ENCODE peak calls at places on chromosomes 13 and 19, in eight cellular contexts. One of them, this sample, is unnamed.
A peak's percentile ranks its signal among the peaks of the same experiment; 100 is the strongest.

GRCh38 chr19:13208131-13208963 is 58.1 kb downstream of the IER2 start:
- DNase-seq in SK-N-SH: no peak
- DNase-seq in A549: no peak
- DNase-seq in sigmoid colon: peak; percentile 72
- DNase-seq in stomach: peak; percentile 33
- DNase-seq in suprapubic skin: peak; percentile 70
- DNase-seq in upper lobe of left lung: peak; percentile 87
- DNase-seq in GM12878: peak; percentile 77
- DNase-seq in this sample: peak; percentile 35

GRCh38 chr13:37640499-37640898 is 41.9 kb upstream of the POSTN start:
- DNase-seq in SK-N-SH: no peak
- DNase-seq in A549: peak; percentile 4
- DNase-seq in sigmoid colon: no peak
- DNase-seq in stomach: no peak
- DNase-seq in suprapubic skin: no peak
- DNase-seq in upper lobe of left lung: no peak
- DNase-seq in GM12878: no peak
- DNase-seq in this sample: no peak

GRCh38 chr13:102392810-102393209 is 9.0 kb downstream of the FGF14 start:
- DNase-seq in SK-N-SH: no peak
- DNase-seq in A549: no peak
- DNase-seq in sigmoid colon: no peak
- DNase-seq in stomach: no peak
- DNase-seq in suprapubic skin: no peak
- DNase-seq in upper lobe of left lung: no peak
- DNase-seq in GM12878: no peak
- DNase-seq in this sample: no peak

GRCh38 chr13:90448466-90449037 is 898.9 kb upstream of the MIR17HG start:
- DNase-seq in SK-N-SH: no peak
- DNase-seq in A549: no peak
- DNase-seq in sigmoid colon: no peak
- DNase-seq in stomach: no peak
- DNase-seq in suprapubic skin: no peak
- DNase-seq in upper lobe of left lung: no peak
- DNase-seq in GM12878: no peak
- DNase-seq in this sample: no peak

GRCh38 chr13:105817011-105817410 is 718.5 kb downstream of the EFNB2 start:
- DNase-seq in SK-N-SH: no peak
- DNase-seq in A549: no peak
- DNase-seq in sigmoid colon: no peak
- DNase-seq in stomach: no peak
- DNase-seq in suprapubic skin: no peak
- DNase-seq in upper lobe of left lung: no peak
- DNase-seq in GM12878: no peak
- DNase-seq in this sample: no peak

GRCh38 chr13:49399801-49400472 is 43.9 kb downstream of the CAB39L start:
- DNase-seq in SK-N-SH: no peak
- DNase-seq in A549: no peak
- DNase-seq in sigmoid colon: no peak
- DNase-seq in stomach: no peak
- DNase-seq in suprapubic skin: no peak
- DNase-seq in upper lobe of left lung: no peak
- DNase-seq in GM12878: no peak
- DNase-seq in this sample: no peak

GRCh38 chr13:110771194-110771593 is 57.7 kb downstream of the ING1 start:
- DNase-seq in SK-N-SH: no peak
- DNase-seq in A549: no peak
- DNase-seq in sigmoid colon: no peak
- DNase-seq in stomach: no peak
- DNase-seq in suprapubic skin: no peak
- DNase-seq in upper lobe of left lung: no peak
- DNase-seq in GM12878: no peak
- DNase-seq in this sample: no peak

GRCh38 chr19:2678043-2678671 is 24.3 kb downstream of the GNG7 start:
- DNase-seq in SK-N-SH: no peak
- DNase-seq in A549: no peak
- DNase-seq in sigmoid colon: no peak
- DNase-seq in stomach: no peak
- DNase-seq in suprapubic skin: no peak
- DNase-seq in upper lobe of left lung: no peak
- DNase-seq in GM12878: no peak
- DNase-seq in this sample: no peak

GRCh38 chr19:57641715-57642234 is 8.8 kb downstream of the ZNF211 start:
- DNase-seq in SK-N-SH: no peak
- DNase-seq in A549: no peak
- DNase-seq in sigmoid colon: no peak
- DNase-seq in stomach: no peak
- DNase-seq in suprapubic skin: no peak
- DNase-seq in upper lobe of left lung: no peak
- DNase-seq in GM12878: no peak
- DNase-seq in this sample: no peak

GRCh38 chr19:57643734-57644133 is 10.8 kb downstream of the ZNF211 start:
- DNase-seq in SK-N-SH: no peak
- DNase-seq in A549: no peak
- DNase-seq in sigmoid colon: no peak
- DNase-seq in stomach: no peak
- DNase-seq in suprapubic skin: no peak
- DNase-seq in upper lobe of left lung: no peak
- DNase-seq in GM12878: no peak
- DNase-seq in this sample: no peak

GRCh38 chr19:57637379-57637778 is 4.4 kb downstream of the ZNF211 start:
- DNase-seq in SK-N-SH: no peak
- DNase-seq in A549: no peak
- DNase-seq in sigmoid colon: no peak
- DNase-seq in stomach: no peak
- DNase-seq in suprapubic skin: no peak
- DNase-seq in upper lobe of left lung: no peak
- DNase-seq in GM12878: no peak
- DNase-seq in this sample: no peak

GRCh38 chr19:57648336-57649003 is 15.5 kb downstream of the ZNF211 start:
- DNase-seq in SK-N-SH: peak; percentile 23
- DNase-seq in A549: no peak
- DNase-seq in sigmoid colon: no peak
- DNase-seq in stomach: no peak
- DNase-seq in suprapubic skin: no peak
- DNase-seq in upper lobe of left lung: no peak
- DNase-seq in GM12878: no peak
- DNase-seq in this sample: no peak

DNA sequence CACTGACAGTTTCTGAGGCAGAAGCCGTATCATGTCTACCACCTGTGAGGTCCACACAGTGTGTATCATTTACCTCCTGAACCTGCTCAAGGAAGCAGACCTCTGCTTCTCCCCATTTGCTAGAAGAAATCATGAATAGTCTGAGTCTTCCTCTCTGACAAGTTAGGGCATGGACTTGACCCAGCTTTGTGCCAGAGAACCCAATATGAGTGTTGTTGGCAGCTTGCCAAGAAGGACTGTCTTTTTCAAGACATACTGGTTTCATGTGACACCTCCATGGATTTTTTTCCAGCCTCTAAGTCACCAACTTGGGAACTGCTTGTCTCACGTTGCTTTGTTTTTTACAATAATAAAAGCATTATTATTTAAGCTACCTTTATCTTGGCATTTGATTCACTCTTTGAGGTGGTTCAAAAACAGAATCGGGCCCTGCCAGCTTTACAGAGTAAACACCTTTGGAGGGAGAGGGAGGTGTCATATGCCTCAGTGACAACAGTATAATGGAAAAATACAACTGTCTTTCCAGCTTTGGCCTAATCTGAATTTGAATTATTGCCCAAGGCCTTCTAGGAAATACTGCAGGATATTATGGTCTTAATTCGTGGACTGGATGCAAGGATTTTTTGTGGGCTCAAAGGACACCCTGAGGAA is 9.6 kb downstream of the ZNF211 start:
- DNase-seq in SK-N-SH: no peak
- DNase-seq in A549: no peak
- DNase-seq in sigmoid colon: no peak
- DNase-seq in stomach: no peak
- DNase-seq in suprapubic skin: no peak
- DNase-seq in upper lobe of left lung: no peak
- DNase-seq in GM12878: no peak
- DNase-seq in this sample: no peak
- H3K9me3 ChIP-seq in SK-N-SH: peaks cover 28% of the 10 kb centered on the region
- H3K9me3 ChIP-seq in A549: peaks cover 95% of the 10 kb centered on the region
- H3K9me3 ChIP-seq in sigmoid colon: peaks cover 38% of the 10 kb centered on the region
- H3K9me3 ChIP-seq in stomach: peaks cover 98% of the 10 kb centered on the region
- H3K9me3 ChIP-seq in suprapubic skin: peaks cover 25% of the 10 kb centered on the region
- H3K9me3 ChIP-seq in upper lobe of left lung: peaks cover 64% of the 10 kb centered on the region
- H3K9me3 ChIP-seq in GM12878: peaks cover 30% of the 10 kb centered on the region
- H3K9me3 ChIP-seq in this sample: peaks cover 14% of the 10 kb centered on the region

DNA sequence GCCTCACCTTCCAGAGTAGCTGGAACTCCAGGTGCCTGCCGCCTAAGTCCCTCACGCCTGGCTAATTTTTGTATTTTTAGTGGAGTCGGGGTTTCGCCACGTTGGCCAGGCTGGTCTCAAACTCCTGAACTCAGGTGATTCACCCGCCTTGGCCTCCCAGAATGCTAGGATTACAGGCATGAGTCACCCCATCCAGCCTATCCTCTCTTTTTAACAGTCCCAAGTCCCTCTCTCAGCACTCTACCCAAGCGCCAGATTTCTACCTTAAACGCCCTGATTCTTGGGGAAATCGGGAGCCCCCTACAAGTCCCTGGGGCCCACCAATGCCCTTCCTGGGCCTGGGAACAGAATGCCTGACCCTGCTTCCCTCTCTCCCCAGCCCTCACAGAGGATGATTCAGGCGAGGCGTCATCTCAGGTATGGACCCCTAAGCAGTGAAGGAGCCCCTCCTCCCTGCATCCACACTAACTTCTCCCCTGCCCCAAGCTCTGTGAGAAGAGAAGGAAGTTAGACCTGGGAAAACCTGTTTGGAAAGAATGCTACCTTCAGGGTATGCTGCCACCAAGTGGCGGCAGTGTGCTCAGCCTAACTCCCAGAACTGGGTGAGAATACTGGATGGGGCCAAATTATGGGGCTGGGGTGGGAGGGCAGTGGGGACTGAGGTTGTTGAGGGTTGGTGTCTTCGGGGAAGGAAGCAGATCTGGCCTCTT is 20.8 kb upstream of the EBI3 start:
- DNase-seq in SK-N-SH: peak; percentile 68
- DNase-seq in A549: peak; percentile 55
- DNase-seq in sigmoid colon: no peak
- DNase-seq in stomach: no peak
- DNase-seq in suprapubic skin: no peak
- DNase-seq in upper lobe of left lung: no peak
- DNase-seq in GM12878: no peak
- DNase-seq in this sample: no peak
- TF ChIP-seq EP300 in SK-N-SH: no peak
- TF ChIP-seq EP300 in A549: no peak
- TF ChIP-seq EP300 in sigmoid colon: no peak
- TF ChIP-seq EP300 in stomach: no peak
- TF ChIP-seq EP300 in suprapubic skin: no peak
- TF ChIP-seq EP300 in upper lobe of left lung: no peak
- TF ChIP-seq EP300 in GM12878: no peak
- TF ChIP-seq EP300 in this sample: no peak

GRCh38 chr13:42883771-42884170 is 102.4 kb downstream of the FAM216B start:
- DNase-seq in SK-N-SH: peak; percentile 61
- DNase-seq in A549: no peak
- DNase-seq in sigmoid colon: no peak
- DNase-seq in stomach: no peak
- DNase-seq in suprapubic skin: no peak
- DNase-seq in upper lobe of left lung: no peak
- DNase-seq in GM12878: no peak
- DNase-seq in this sample: no peak

GRCh38 chr13:42876810-42877550 is 95.6 kb downstream of the FAM216B start:
- DNase-seq in SK-N-SH: no peak
- DNase-seq in A549: no peak
- DNase-seq in sigmoid colon: no peak
- DNase-seq in stomach: no peak
- DNase-seq in suprapubic skin: no peak
- DNase-seq in upper lobe of left lung: no peak
- DNase-seq in GM12878: no peak
- DNase-seq in this sample: no peak

GRCh38 chr13:42883142-42883541 is 101.8 kb downstream of the FAM216B start:
- DNase-seq in SK-N-SH: no peak
- DNase-seq in A549: no peak
- DNase-seq in sigmoid colon: no peak
- DNase-seq in stomach: no peak
- DNase-seq in suprapubic skin: no peak
- DNase-seq in upper lobe of left lung: no peak
- DNase-seq in GM12878: no peak
- DNase-seq in this sample: no peak

GRCh38 chr13:42878721-42879120 is 97.3 kb downstream of the FAM216B start:
- DNase-seq in SK-N-SH: no peak
- DNase-seq in A549: no peak
- DNase-seq in sigmoid colon: no peak
- DNase-seq in stomach: no peak
- DNase-seq in suprapubic skin: no peak
- DNase-seq in upper lobe of left lung: no peak
- DNase-seq in GM12878: no peak
- DNase-seq in this sample: no peak

DNA sequence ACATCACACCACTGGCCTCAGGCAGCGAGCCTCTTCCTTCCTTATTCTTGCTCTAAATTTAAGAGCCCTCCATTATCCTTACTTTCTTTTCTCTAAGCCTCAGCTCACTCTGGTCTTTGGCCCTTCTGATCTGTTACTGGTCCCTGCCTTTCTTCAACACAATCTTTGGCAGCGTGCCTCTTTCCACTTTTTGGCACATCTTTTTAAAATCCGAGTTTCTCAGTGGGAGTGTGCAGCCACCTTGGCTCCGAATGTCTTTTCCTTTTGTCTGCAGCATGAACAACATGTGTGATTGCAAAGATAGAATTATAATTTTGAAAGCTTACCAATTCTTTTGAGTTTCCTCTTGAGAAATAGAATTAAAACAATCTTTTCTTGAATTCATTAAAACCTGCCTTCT is 98.9 kb downstream of the FAM216B start:
- DNase-seq in SK-N-SH: no peak
- DNase-seq in A549: no peak
- DNase-seq in sigmoid colon: no peak
- DNase-seq in stomach: no peak
- DNase-seq in suprapubic skin: no peak
- DNase-seq in upper lobe of left lung: no peak
- DNase-seq in GM12878: no peak
- DNase-seq in this sample: no peak
- H3K4me3 ChIP-seq in SK-N-SH: no peak overlapping the region
- H3K4me3 ChIP-seq in A549: no peak overlapping the region
- H3K4me3 ChIP-seq in sigmoid colon: peak overlapping the region; percentile 15
- H3K4me3 ChIP-seq in stomach: no peak overlapping the region
- H3K4me3 ChIP-seq in suprapubic skin: no peak overlapping the region
- H3K4me3 ChIP-seq in upper lobe of left lung: no peak overlapping the region
- H3K4me3 ChIP-seq in GM12878: no peak overlapping the region
- H3K4me3 ChIP-seq in this sample: no peak overlapping the region

GRCh38 chr19:56973713-56974553 is 133.4 kb upstream of the PEG3 start:
- DNase-seq in SK-N-SH: peak; percentile 66
- DNase-seq in A549: no peak
- DNase-seq in sigmoid colon: no peak
- DNase-seq in stomach: no peak
- DNase-seq in suprapubic skin: no peak
- DNase-seq in upper lobe of left lung: no peak
- DNase-seq in GM12878: no peak
- DNase-seq in this sample: no peak

GRCh38 chr19:56972291-56972914 is 131.9 kb upstream of the PEG3 start:
- DNase-seq in SK-N-SH: no peak
- DNase-seq in A549: no peak
- DNase-seq in sigmoid colon: no peak
- DNase-seq in stomach: no peak
- DNase-seq in suprapubic skin: no peak
- DNase-seq in upper lobe of left lung: no peak
- DNase-seq in GM12878: no peak
- DNase-seq in this sample: no peak

GRCh38 chr19:56974554-56975207 is 134.2 kb upstream of the PEG3 start:
- DNase-seq in SK-N-SH: no peak
- DNase-seq in A549: no peak
- DNase-seq in sigmoid colon: no peak
- DNase-seq in stomach: no peak
- DNase-seq in suprapubic skin: no peak
- DNase-seq in upper lobe of left lung: no peak
- DNase-seq in GM12878: no peak
- DNase-seq in this sample: no peak

GRCh38 chr19:56969726-56970125 is 129.2 kb upstream of the PEG3 start:
- DNase-seq in SK-N-SH: no peak
- DNase-seq in A549: no peak
- DNase-seq in sigmoid colon: no peak
- DNase-seq in stomach: no peak
- DNase-seq in suprapubic skin: no peak
- DNase-seq in upper lobe of left lung: no peak
- DNase-seq in GM12878: no peak
- DNase-seq in this sample: no peak

DNA sequence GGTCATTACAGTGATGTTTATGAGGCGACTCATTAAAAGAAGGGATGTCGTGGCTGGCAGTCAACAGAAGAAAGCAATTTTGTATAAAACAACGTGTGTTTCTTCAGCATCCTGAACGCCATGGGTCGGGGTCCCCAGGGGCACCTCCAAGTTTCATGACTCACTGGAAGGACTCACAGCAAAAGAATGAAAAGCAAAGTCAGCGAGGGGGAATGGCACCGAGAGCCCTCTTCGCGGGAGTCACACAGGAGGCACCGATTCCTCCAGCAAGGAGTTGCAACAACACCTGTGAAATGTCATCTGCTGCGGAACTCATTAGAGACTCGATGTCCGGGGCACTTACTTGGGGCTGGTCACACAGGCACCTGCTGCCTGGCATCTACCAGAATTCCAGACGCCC is 130.7 kb upstream of the PEG3 start:
- DNase-seq in SK-N-SH: no peak
- DNase-seq in A549: no peak
- DNase-seq in sigmoid colon: no peak
- DNase-seq in stomach: no peak
- DNase-seq in suprapubic skin: no peak
- DNase-seq in upper lobe of left lung: no peak
- DNase-seq in GM12878: no peak
- DNase-seq in this sample: no peak
- H3K9me3 ChIP-seq in SK-N-SH: no peaks in the 10 kb centered on the region
- H3K9me3 ChIP-seq in A549: peaks cover 64% of the 10 kb centered on the region
- H3K9me3 ChIP-seq in sigmoid colon: no peaks in the 10 kb centered on the region
- H3K9me3 ChIP-seq in stomach: peaks cover 72% of the 10 kb centered on the region
- H3K9me3 ChIP-seq in suprapubic skin: peaks cover 4% of the 10 kb centered on the region
- H3K9me3 ChIP-seq in upper lobe of left lung: no peaks in the 10 kb centered on the region
- H3K9me3 ChIP-seq in GM12878: no peaks in the 10 kb centered on the region
- H3K9me3 ChIP-seq in this sample: no peaks in the 10 kb centered on the region